ENCODE peak calls at places on chromosomes 16 and 17, in eight cellular contexts. K is K562, T is GM23338, H is HCT116, R is HepG2, J is H1, C is GM12878, G is SK-N-MC. Q is an unnamed sample.
A peak's percentile ranks its signal among the peaks of the same experiment; 100 is the strongest.

GRCh38 chr17:74527756-74528155 is 3.5 kb downstream of the CD300LB start:
- DNase-seq in K (no peak), T (no peak), H (no peak), R (no peak), J (no peak), C (no peak), G (no peak), Q (no peak)

GRCh38 chr17:62597920-62598319 is 29.6 kb upstream of the MRC2 start:
- DNase-seq in K (no peak), T (no peak), H (no peak), R (no peak), J (no peak), C (no peak), G (peak; percentile 75), Q (no peak)

GRCh38 chr16:9034056-9034455 is 57.4 kb upstream of the HAPSTR1 start:
- DNase-seq in K (no peak), T (no peak), H (no peak), R (no peak), J (no peak), C (no peak), G (no peak), Q (no peak)

GRCh38 chr17:77973953-77974352 is 15.4 kb downstream of the TNRC6C start:
- DNase-seq in K (no peak), T (no peak), H (no peak), R (no peak), J (no peak), C (no peak), G (no peak), Q (no peak)

GRCh38 chr17:9805769-9806168 is 14.4 kb upstream of the DHRS7C start:
- DNase-seq in K (no peak), T (no peak), H (no peak), R (no peak), J (no peak), C (no peak), G (no peak), Q (no peak)

GRCh38 chr17:47266782-47267181 is 13.2 kb downstream of the ITGB3 start:
- DNase-seq in K (no peak), T (no peak), H (no peak), R (no peak), J (no peak), C (no peak), G (no peak), Q (no peak)

GRCh38 chr17:44794699-44795413 is 35.2 kb downstream of the GJC1 start:
- DNase-seq in K (no peak), T (no peak), H (peak; percentile 73), R (no peak), J (no peak), C (no peak), G (peak; percentile 14), Q (peak; percentile 87)

GRCh38 chr17:57939797-57940196 is 15.4 kb downstream of the CUEDC1 start:
- DNase-seq in K (no peak), T (no peak), H (no peak), R (no peak), J (no peak), C (peak; percentile 75), G (no peak), Q (no peak)

GRCh38 chr17:74514632-74515035 is 16.6 kb downstream of the CD300LB start:
- DNase-seq in K (no peak), T (no peak), H (no peak), R (no peak), J (no peak), C (no peak), G (peak; percentile 20), Q (no peak)

GRCh38 chr16:2519711-2520080 is 475 bp upstream of the AMDHD2 start:
- DNase-seq in K (no peak), T (no peak), H (no peak), R (no peak), J (no peak), C (no peak), G (no peak), Q (no peak)

GRCh38 chr16:69131749-69132423 is 502 bp downstream of the CHTF8 start:
- DNase-seq in K (peak; percentile 96), T (peak; percentile 92), H (no peak), R (peak; percentile 79), J (no peak), C (peak; percentile 24), G (no peak), Q (peak; percentile 72)

GRCh38 chr16:85900031-85900792 is 1.2 kb downstream of the IRF8 start:
- DNase-seq in K (no peak), T (no peak), H (no peak), R (no peak), J (no peak), C (no peak), G (no peak), Q (no peak)

GRCh38 chr16:85901110-85901509 is 2.1 kb downstream of the IRF8 start:
- DNase-seq in K (no peak), T (no peak), H (no peak), R (no peak), J (no peak), C (no peak), G (no peak), Q (no peak)

GRCh38 chr16:85897384-85897783 is 1.6 kb upstream of the IRF8 start:
- DNase-seq in K (no peak), T (no peak), H (no peak), R (no peak), J (no peak), C (no peak), G (no peak), Q (no peak)

GRCh38 chr16:85899444-85899843 is 482 bp downstream of the IRF8 start:
- DNase-seq in K (no peak), T (no peak), H (no peak), R (no peak), J (no peak), C (no peak), G (no peak), Q (no peak)

GRCh38 chr16:85898521-85899442 is at the start of gene IRF8:
- DNase-seq in K (no peak), T (peak; percentile 80), H (no peak), R (no peak), J (no peak), C (peak; percentile 59), G (no peak), Q (peak; percentile 81)
- TF ChIP-seq EZH2 in K (no peak), T (peak; percentile 19), H (no peak), R (peak; percentile 97), J (peak; percentile 69), C (no peak), G (no peak), Q (peak; percentile 95)

DNA sequence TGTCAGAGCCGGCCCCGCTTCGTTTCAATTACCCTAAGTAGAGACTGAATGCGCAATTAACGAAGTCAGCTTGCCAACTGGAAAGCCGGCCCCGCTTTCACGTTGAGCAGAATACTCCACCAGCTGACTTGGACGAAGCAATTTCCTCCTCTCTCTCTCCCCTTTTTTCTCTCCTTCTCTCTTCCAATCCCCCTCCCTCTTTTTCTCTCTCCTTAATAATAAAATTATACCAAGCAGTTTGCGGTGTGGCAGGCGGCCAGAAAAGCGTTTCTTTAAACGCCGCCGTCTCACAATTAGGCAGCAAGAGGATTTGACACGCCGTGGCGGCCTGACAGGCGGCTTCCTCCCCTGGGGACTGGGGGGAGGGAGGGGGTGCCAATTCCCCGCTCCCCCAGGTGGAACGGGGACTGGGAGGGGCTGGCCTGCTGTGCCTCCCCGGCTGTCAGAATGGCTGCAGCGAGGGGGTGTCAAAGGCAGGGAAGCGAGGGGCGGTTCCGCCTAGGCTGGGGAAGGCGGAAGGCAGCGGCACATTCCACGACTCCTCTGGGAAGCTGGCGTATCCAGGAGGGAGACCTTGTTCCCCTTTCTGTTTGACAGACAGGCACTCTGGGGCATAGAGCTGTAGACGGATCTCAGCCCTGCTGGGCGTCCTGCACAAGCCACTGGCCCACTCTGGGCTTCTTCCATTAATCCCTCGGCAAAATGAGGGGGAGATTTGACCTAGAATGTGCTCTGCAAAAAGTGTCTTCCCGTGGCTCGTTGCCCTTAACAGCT is 52.8 kb downstream of the SREBF1 start:
- DNase-seq in K (no peak), T (peak; percentile 76), H (no peak), R (no peak), J (no peak), C (peak; percentile 17), G (peak; percentile 79), Q (peak; percentile 38)
- TF ChIP-seq POLR2AphosphoS5 in K (no peak), T (no peak), H (no peak), R (no peak), J (no peak), C (no peak), G (peak; percentile 46), Q (no peak)

GRCh38 chr16:477758-478157 is 49.8 kb upstream of the CAPN15 start:
- DNase-seq in K (no peak), T (no peak), H (no peak), R (no peak), J (no peak), C (no peak), G (no peak), Q (no peak)
- TF ChIP-seq EZH2 in K (no peak), T (no peak), H (no peak), R (no peak), J (no peak), C (no peak), G (no peak), Q (no peak)

DNA sequence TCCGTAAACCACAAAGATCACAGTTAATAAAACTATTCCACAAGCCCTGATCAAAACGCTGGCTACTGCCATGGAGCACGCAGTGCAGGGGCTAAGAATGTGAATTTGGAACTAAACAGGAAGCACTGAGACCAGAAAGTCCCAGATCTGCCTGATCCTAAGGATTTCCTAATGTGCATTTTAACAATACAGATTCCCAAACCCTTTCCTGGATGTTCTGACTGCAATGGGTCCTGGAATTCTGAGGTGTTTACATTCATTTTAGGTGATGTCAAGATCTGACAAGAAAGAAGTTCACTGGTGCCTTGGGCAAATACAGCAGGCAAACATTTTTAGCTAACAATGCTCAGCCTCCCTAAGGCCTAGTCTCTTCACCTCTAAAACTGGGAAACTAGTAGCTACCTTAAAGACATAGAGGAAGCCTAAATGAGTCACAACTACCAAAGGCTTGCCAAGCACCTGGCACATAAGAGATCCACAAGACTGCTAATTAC is 10.3 kb downstream of the NSMCE1 start:
- DNase-seq in K (no peak), T (no peak), H (no peak), R (peak; percentile 84), J (no peak), C (no peak), G (no peak), Q (peak; percentile 77)
- TF ChIP-seq POLR2AphosphoS5 in K (no peak), T (no peak), H (no peak), R (no peak), J (no peak), C (no peak), G (no peak), Q (peak; percentile 33)

GRCh38 chr16:1159973-1160772 is 7.3 kb downstream of the CACNA1H start:
- DNase-seq in K (peak; percentile 59), T (no peak), H (no peak), R (peak; percentile 83), J (no peak), C (no peak), G (no peak), Q (no peak)
- TF ChIP-seq EZH2 in K (peak; percentile 79), T (no peak), H (no peak), R (no peak), J (no peak), C (no peak), G (no peak), Q (no peak)

GRCh38 chr16:85615852-85616607 is 2.9 kb downstream of the GSE1 start:
- DNase-seq in K (no peak), T (peak; percentile 93), H (peak; percentile 48), R (peak; percentile 64), J (no peak), C (peak; percentile 47), G (no peak), Q (peak; percentile 49)
- TF ChIP-seq POLR2AphosphoS5 in K (peak; percentile 73), T (no peak), H (no peak), R (no peak), J (no peak), C (peak; percentile 45), G (no peak), Q (no peak)